ENCODE peak calls at places on chromosome 11, in five cellular contexts. W is effector memory CD8-positive, alpha-beta T cell; I is NCI-H1694 treated with DMSO at 0.1 percent for 48 hours; Z is KBM-7; X is NCI-H524 treated with DMSO at 0.1 percent for 48 hours. S is an unnamed sample.

GRCh38 chr11:134245434-134245833 is 7.7 kb downstream of the THYN1 start:
- DNase-seq in W (no peak), I (no peak), Z (no peak), X (no peak), S (no peak)

GRCh38 chr11:6298605-6299004 is 21.7 kb downstream of the CAVIN3 start:
- DNase-seq in Z (peak), I (no peak), W (no peak), X (peak), S (peak)

GRCh38 chr11:16082532-16083055 is 273.8 kb downstream of the SOX6 start:
- DNase-seq in I (peak), Z (no peak), X (no peak), W (no peak), S (no peak)

GRCh38 chr11:126963603-126964353 is 36.8 kb downstream of the KIRREL3 start:
- DNase-seq in I (no peak), Z (no peak), X (no peak), W (no peak), S (no peak)

GRCh38 chr11:1857064-1857463 is 4.2 kb downstream of the LSP1 start:
- DNase-seq in I (no peak), W (no peak), X (no peak), Z (no peak), S (no peak)

GRCh38 chr11:86370922-86371614 is 3.6 kb upstream of the CCDC81 start:
- DNase-seq in X (no peak), Z (peak), W (no peak), I (no peak), S (no peak)

GRCh38 chr11:129930743-129931142 is 35.4 kb upstream of the NFRKB start:
- DNase-seq in Z (no peak), W (no peak), X (no peak), I (no peak), S (no peak)

GRCh38 chr11:122333476-122333875 is 217.5 kb upstream of the BLID start:
- DNase-seq in W (no peak), I (no peak), Z (no peak), X (no peak), S (no peak)

GRCh38 chr11:74418509-74418895 is 20.3 kb upstream of the PGM2L1 start:
- DNase-seq in X (no peak), Z (no peak), I (no peak), W (no peak), S (no peak)

GRCh38 chr11:121535122-121535796 is 82.5 kb upstream of the SORL1-AS1 start:
- DNase-seq in X (no peak), W (no peak), I (peak), Z (no peak), S (no peak)

GRCh38 chr11:19243601-19244000 is 2.9 kb upstream of the E2F8 start:
- DNase-seq in I (no peak), X (no peak), Z (no peak), W (no peak), S (no peak)

GRCh38 chr11:36288442-36289225 is 590 bp downstream of the COMMD9 start:
- DNase-seq in X (no peak), I (no peak), W (no peak), Z (no peak), S (no peak)